ENCODE peak calls at places on chromosomes 6 and 20, in seven cellular contexts. Y is GM12865, C is IMR-90, S is astrocyte of the cerebellum, B is BJ, P is ascending aorta, U is LNCaP clone FGC. Q is an unnamed sample.

GRCh38 chr6:25138697-25139051 is 140.5 kb upstream of the CARMIL1 start:
- DNase-seq in Y (peak; percentile 53), C (peak; percentile 30), S (peak; percentile 11), B (no peak), P (no peak), U (no peak), Q (no peak)

GRCh38 chr20:13229538-13229937 is 8.5 kb downstream of the ISM1 start:
- DNase-seq in Y (peak; percentile 40), C (no peak), S (no peak), B (no peak), P (no peak), U (no peak), Q (no peak)

GRCh38 chr6:120354452-120355098 is 979.7 kb downstream of the TBC1D32 start:
- DNase-seq in Y (peak; percentile 14), C (no peak), S (no peak), B (no peak), P (no peak), U (no peak), Q (no peak)

GRCh38 chr6:110116258-110116657 is 63.2 kb downstream of the WASF1 start:
- DNase-seq in Y (no peak), C (no peak), S (no peak), B (no peak), P (no peak), U (no peak), Q (no peak)

GRCh38 chr20:6007094-6007528 is 46.7 kb downstream of the LRRN4 start:
- DNase-seq in Y (peak; percentile 4), C (no peak), S (no peak), B (no peak), P (no peak), U (no peak), Q (no peak)

GRCh38 chr6:154868143-154868594 is 126.9 kb upstream of the TIAM2 start:
- DNase-seq in Y (peak; percentile 53), C (peak; percentile 76), S (peak; percentile 64), B (peak; percentile 22), P (no peak), U (no peak), Q (peak; percentile 20)

GRCh38 chr20:48025061-48025515 is 239.8 kb upstream of the SULF2 start:
- DNase-seq in Y (peak; percentile 52), C (peak; percentile 29), S (peak; percentile 63), B (peak; percentile 77), P (no peak), U (no peak), Q (no peak)

GRCh38 chr6:38346291-38347079 is 293.2 kb downstream of the BTBD9 start:
- DNase-seq in Y (no peak), C (peak; percentile 90), S (peak; percentile 96), B (peak; percentile 82), P (no peak), U (no peak), Q (no peak)

GRCh38 chr6:119218548-119218947 is 131.0 kb downstream of the MAN1A1 start:
- DNase-seq in Y (no peak), C (no peak), S (no peak), B (no peak), P (no peak), U (no peak), Q (no peak)

GRCh38 chr6:150068173-150068785 is 642 bp downstream of the ULBP3 start:
- DNase-seq in Y (no peak), C (no peak), S (no peak), B (no peak), P (no peak), U (no peak), Q (no peak)

GRCh38 chr6:82419859-82420258 is 56.2 kb downstream of the TPBG start:
- DNase-seq in Y (peak; percentile 54), C (no peak), S (no peak), B (no peak), P (no peak), U (no peak), Q (no peak)

GRCh38 chr6:130843575-130844320 is 16.5 kb downstream of the SMLR1 start:
- DNase-seq in Y (peak; percentile 55), C (peak; percentile 33), S (peak; percentile 48), B (peak; percentile 1), P (no peak), U (peak; percentile 46), Q (peak; percentile 14)

GRCh38 chr20:39829255-39829654 is 859.8 kb downstream of the MAFB start:
- DNase-seq in Y (peak; percentile 30), C (peak; percentile 41), S (no peak), B (no peak), P (no peak), U (no peak), Q (no peak)

GRCh38 chr6:123316733-123317323 is 319.9 kb downstream of the TRDN start:
- DNase-seq in Y (peak; percentile 3), C (peak; percentile 4), S (peak; percentile 9), B (no peak), P (no peak), U (no peak), Q (no peak)

GRCh38 chr20:35012227-35013069 is 56.8 kb downstream of the MYH7B start:
- DNase-seq in Y (no peak), C (no peak), S (no peak), B (no peak), P (no peak), U (no peak), Q (no peak)

GRCh38 chr20:32028647-32029372 is 18.6 kb downstream of the CCM2L start:
- DNase-seq in Y (no peak), C (no peak), S (peak; percentile 20), B (no peak), P (no peak), U (no peak), Q (no peak)

GRCh38 chr6:101088594-101088993 is 207.5 kb upstream of the ASCC3 start:
- DNase-seq in Y (no peak), C (no peak), S (no peak), B (no peak), P (no peak), U (no peak), Q (no peak)

GRCh38 chr6:7155871-7156579 is 48.3 kb downstream of the RREB1 start:
- DNase-seq in Y (peak; percentile 82), C (no peak), S (no peak), B (no peak), P (no peak), U (no peak), Q (no peak)

GRCh38 chr6:7154341-7155139 is 46.8 kb downstream of the RREB1 start:
- DNase-seq in Y (peak; percentile 90), C (no peak), S (no peak), B (no peak), P (no peak), U (no peak), Q (no peak)

GRCh38 chr6:7153807-7154206 is 46.0 kb downstream of the RREB1 start:
- DNase-seq in Y (peak; percentile 37), C (no peak), S (no peak), B (no peak), P (no peak), U (no peak), Q (no peak)

GRCh38 chr6:7157752-7158616 is 50.2 kb downstream of the RREB1 start:
- DNase-seq in Y (no peak), C (peak; percentile 72), S (no peak), B (no peak), P (no peak), U (no peak), Q (no peak)

GRCh38 chr6:7156666-7157278 is 49.0 kb downstream of the RREB1 start:
- DNase-seq in Y (peak; percentile 29), C (peak; percentile 75), S (no peak), B (peak; percentile 72), P (no peak), U (no peak), Q (no peak)
- H3K4me3 ChIP-seq in Y (peak overlapping the region; percentile 45), C (no peak overlapping the region), S (no peak overlapping the region), B (no peak overlapping the region), P (no peak overlapping the region), U (no peak overlapping the region), Q (no peak overlapping the region)

DNA sequence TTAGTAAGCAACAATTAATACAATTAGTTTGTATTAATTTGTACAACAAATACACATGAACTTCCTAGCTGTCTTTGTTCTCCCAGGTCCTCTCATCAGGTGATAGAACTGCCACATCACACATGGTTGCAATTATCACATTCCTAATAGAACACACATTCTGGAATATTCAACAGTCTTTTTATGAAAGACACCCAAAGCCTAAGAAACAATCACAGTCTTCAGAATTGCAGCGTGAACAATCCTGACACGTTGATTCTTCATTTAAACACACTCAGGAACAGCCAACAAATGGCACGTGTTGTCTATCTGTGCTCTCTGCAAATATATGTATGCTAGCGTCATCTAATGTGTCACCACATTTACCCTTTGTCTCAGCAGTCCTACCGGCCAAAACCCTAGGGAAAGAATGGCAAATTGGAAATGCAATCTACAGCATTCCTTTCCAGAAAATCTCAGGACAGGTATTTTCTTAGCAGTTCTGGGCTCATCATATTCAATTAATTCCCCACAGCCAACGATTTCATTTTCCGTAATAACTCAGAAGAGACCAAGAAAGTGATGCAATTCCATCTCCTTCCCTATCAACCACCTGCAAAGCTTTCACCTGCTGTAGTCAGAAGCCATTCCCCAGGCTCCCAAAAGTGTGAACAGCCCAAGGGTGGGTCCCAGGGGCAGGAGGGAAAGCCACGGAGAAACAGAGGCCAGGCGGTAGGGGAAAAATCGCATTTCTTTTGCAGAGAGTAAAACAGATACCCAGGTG is 280.3 kb upstream of the JARID2 start:
- DNase-seq in Y (no peak), C (no peak), S (no peak), B (no peak), P (no peak), U (no peak), Q (no peak)
- TF ChIP-seq CTCF in Y (no peak), C (no peak), S (no peak), B (no peak), P (no peak), U (no peak), Q (no peak)

GRCh38 chr6:2634151-2634964 is 116.4 kb downstream of the MYLK4 start:
- DNase-seq in Y (peak; percentile 70), C (peak; percentile 81), S (peak; percentile 70), B (peak; percentile 31), P (peak; percentile 57), U (no peak), Q (no peak)
- H3K4me3 ChIP-seq in Y (peak overlapping the region; percentile 16), C (peak overlapping the region; percentile 17), S (peak overlapping the region; percentile 19), B (peak overlapping the region; percentile 40), P (peak overlapping the region; percentile 58), U (peak overlapping the region; percentile 29), Q (peak overlapping the region; percentile 31)

GRCh38 chr6:57075092-57075491 is 14.9 kb upstream of the ZNF451 start:
- DNase-seq in Y (no peak), C (peak; percentile 11), S (no peak), B (no peak), P (no peak), U (no peak), Q (no peak)
- TF ChIP-seq CTCF in Y (no peak), C (no peak), S (no peak), B (no peak), P (no peak), U (no peak), Q (no peak)

GRCh38 chr20:2509794-2510193 is 1.1 kb upstream of the ZNF343 start:
- DNase-seq in Y (no peak), C (no peak), S (no peak), B (no peak), P (no peak), U (no peak), Q (no peak)
- H3K4me3 ChIP-seq in Y (peak overlapping the region; percentile 98), C (no peak overlapping the region), S (peak overlapping the region; percentile 77), B (no peak overlapping the region), P (peak overlapping the region; percentile 74), U (peak overlapping the region; percentile 80), Q (no peak overlapping the region)

GRCh38 chr20:54194724-54195438 is 13.0 kb upstream of the PFDN4 start:
- DNase-seq in Y (peak; percentile 57), C (peak; percentile 3), S (no peak), B (no peak), P (no peak), U (no peak), Q (no peak)
- TF ChIP-seq CTCF in Y (peak; percentile 26), C (no peak), S (no peak), B (peak; percentile 35), P (no peak), U (no peak), Q (peak; percentile 31)

GRCh38 chr20:52268184-52268583 is 76.6 kb upstream of the ZFP64 start:
- DNase-seq in Y (no peak), C (peak; percentile 59), S (no peak), B (no peak), P (no peak), U (no peak), Q (no peak)
- H3K4me3 ChIP-seq in Y (no peak overlapping the region), C (no peak overlapping the region), S (no peak overlapping the region), B (no peak overlapping the region), P (no peak overlapping the region), U (no peak overlapping the region), Q (no peak overlapping the region)